ENCODE peak calls at places on chromosomes 4 and X, in four cellular contexts. One of them, this sample, is unnamed.

GRCh38 chr4:16667464-16667863 is 231.0 kb downstream of the LDB2 start:
- DNase-seq in HCT116: no peak
- DNase-seq in WTC11: no peak
- DNase-seq in K562: no peak
- DNase-seq in this sample: no peak

GRCh38 chr4:71229477-71230257 is 109.2 kb upstream of the SLC4A4 start:
- DNase-seq in K562: peak; percentile 37
- DNase-seq in HCT116: peak; percentile 7
- DNase-seq in WTC11: peak; percentile 16
- DNase-seq in this sample: peak; percentile 62

GRCh38 chr4:40747436-40747835 is 2.3 kb upstream of the NSUN7 start:
- DNase-seq in K562: no peak
- DNase-seq in HCT116: no peak
- DNase-seq in WTC11: no peak
- DNase-seq in this sample: peak; percentile 8

GRCh38 chr4:86857341-86858052 is 8.3 kb upstream of the SLC10A6 start:
- DNase-seq in WTC11: peak; percentile 30
- DNase-seq in K562: no peak
- DNase-seq in HCT116: no peak
- DNase-seq in this sample: no peak

GRCh38 chr4:90345549-90345948 is 218.4 kb downstream of the CCSER1 start:
- DNase-seq in HCT116: no peak
- DNase-seq in WTC11: no peak
- DNase-seq in K562: no peak
- DNase-seq in this sample: no peak

GRCh38 chr4:153402366-153402765 is 57.9 kb downstream of the MND1 start:
- DNase-seq in WTC11: no peak
- DNase-seq in HCT116: no peak
- DNase-seq in K562: no peak
- DNase-seq in this sample: no peak

GRCh38 chrX:2188316-2188715 is 312.5 kb downstream of the DHRSX start:
- DNase-seq in K562: peak; percentile 65
- DNase-seq in HCT116: peak; percentile 26
- DNase-seq in WTC11: no peak
- DNase-seq in this sample: no peak

GRCh38 chr4:123667991-123668390 is 271.4 kb downstream of the SPRY1 start:
- DNase-seq in HCT116: no peak
- DNase-seq in K562: no peak
- DNase-seq in WTC11: no peak
- DNase-seq in this sample: no peak

GRCh38 chr4:150126880-150127236 is 48.6 kb downstream of the DCLK2 start:
- DNase-seq in WTC11: no peak
- DNase-seq in K562: no peak
- DNase-seq in HCT116: no peak
- DNase-seq in this sample: no peak

GRCh38 chr4:89657931-89658700 is 178.8 kb downstream of the SNCA start:
- DNase-seq in WTC11: no peak
- DNase-seq in K562: peak; percentile 4
- DNase-seq in HCT116: peak; percentile 28
- DNase-seq in this sample: peak; percentile 17

GRCh38 chrX:26918633-26919032 is 544.5 kb downstream of the PPP4R3C start:
- DNase-seq in HCT116: peak; percentile 12
- DNase-seq in K562: peak; percentile 9
- DNase-seq in WTC11: peak; percentile 12
- DNase-seq in this sample: peak; percentile 46

GRCh38 chr4:102730968-102731533 is 29.7 kb downstream of the MANBA start:
- DNase-seq in WTC11: peak; percentile 51
- DNase-seq in HCT116: no peak
- DNase-seq in K562: peak; percentile 27
- DNase-seq in this sample: peak; percentile 45

DNA sequence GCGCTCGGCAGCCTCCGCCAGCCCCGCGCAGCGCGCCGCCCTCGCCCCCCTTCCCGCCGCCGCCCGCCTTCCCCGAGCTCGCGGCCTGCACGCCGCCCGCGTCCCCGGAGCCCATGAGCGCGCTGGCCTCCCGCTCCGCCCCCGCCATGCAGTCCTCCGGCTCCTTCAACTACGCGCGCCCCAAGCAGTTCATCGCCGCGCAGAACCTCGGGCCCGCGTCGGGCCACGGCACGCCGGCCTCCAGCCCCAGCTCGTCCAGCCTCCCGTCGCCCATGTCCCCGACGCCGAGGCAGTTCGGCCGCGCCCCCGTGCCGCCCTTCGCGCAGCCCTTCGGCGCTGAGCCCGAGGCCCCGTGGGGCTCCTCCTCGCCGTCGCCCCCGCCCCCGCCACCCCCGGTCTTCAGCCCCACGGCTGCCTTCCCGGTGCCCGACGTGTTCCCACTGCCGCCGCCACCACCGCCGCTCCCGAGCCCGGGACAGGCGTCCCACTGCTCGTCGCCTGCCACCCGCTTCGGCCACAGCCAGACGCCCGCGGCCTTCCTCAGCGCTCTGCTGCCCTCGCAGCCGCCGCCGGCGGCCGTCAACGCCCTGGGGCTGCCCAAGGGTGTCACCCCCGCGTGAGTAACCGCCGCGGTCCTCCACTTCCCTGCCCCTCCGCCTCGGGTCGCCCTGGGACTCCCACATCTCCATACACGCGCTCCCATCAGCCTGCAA is 132.1 kb downstream of the CBR4 start:
- DNase-seq in HCT116: no peak
- DNase-seq in K562: no peak
- DNase-seq in WTC11: peak; percentile 61
- DNase-seq in this sample: no peak
- TF ChIP-seq SP1 in HCT116: no peak
- TF ChIP-seq SP1 in K562: no peak
- TF ChIP-seq SP1 in WTC11: peak; percentile 15
- TF ChIP-seq SP1 in this sample: no peak

GRCh38 chr4:183675625-183676024 is 16.5 kb downstream of the TRAPPC11 start:
- DNase-seq in WTC11: no peak
- DNase-seq in K562: no peak
- DNase-seq in HCT116: no peak
- DNase-seq in this sample: no peak
- TF ChIP-seq SP1 in WTC11: no peak
- TF ChIP-seq SP1 in K562: no peak
- TF ChIP-seq SP1 in HCT116: no peak
- TF ChIP-seq SP1 in this sample: no peak

DNA sequence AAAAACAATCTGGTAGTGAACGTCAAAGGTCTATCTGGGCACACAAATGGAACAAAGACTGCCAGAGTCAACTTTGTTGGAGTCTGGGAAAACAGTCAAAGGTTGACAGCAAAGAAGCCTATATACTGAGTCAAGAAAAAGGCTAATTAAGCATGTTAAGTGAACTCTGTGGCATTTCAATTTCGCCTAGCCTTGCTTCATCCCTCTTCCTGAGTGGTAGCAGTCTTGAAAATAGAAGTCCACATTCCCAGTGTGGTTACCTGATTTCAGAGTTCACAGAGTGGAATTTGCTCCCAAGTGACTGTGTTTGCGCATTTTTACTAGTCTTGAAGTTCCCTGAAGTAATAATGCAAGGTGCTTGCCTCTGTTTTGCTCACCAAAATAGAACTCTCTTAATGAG is 760.0 kb downstream of the FSTL5 start:
- DNase-seq in WTC11: no peak
- DNase-seq in HCT116: no peak
- DNase-seq in K562: no peak
- DNase-seq in this sample: no peak
- TF ChIP-seq SP1 in WTC11: no peak
- TF ChIP-seq SP1 in HCT116: no peak
- TF ChIP-seq SP1 in K562: no peak
- TF ChIP-seq SP1 in this sample: no peak

GRCh38 chrX:335758-336155 is 17.2 kb upstream of the GTPBP6 start:
- DNase-seq in HCT116: no peak
- DNase-seq in K562: no peak
- DNase-seq in WTC11: no peak
- DNase-seq in this sample: no peak
- TF ChIP-seq SP1 in HCT116: no peak
- TF ChIP-seq SP1 in K562: no peak
- TF ChIP-seq SP1 in WTC11: no peak
- TF ChIP-seq SP1 in this sample: no peak

GRCh38 chrX:47231167-47231566 is 1.6 kb upstream of the USP11 start:
- DNase-seq in WTC11: no peak
- DNase-seq in K562: no peak
- DNase-seq in HCT116: no peak
- DNase-seq in this sample: no peak
- TF ChIP-seq SP1 in WTC11: no peak
- TF ChIP-seq SP1 in K562: no peak
- TF ChIP-seq SP1 in HCT116: no peak
- TF ChIP-seq SP1 in this sample: no peak

GRCh38 chr4:85778809-85779124 is 303.8 kb downstream of the ARHGAP24 start:
- DNase-seq in WTC11: no peak
- DNase-seq in HCT116: no peak
- DNase-seq in K562: no peak
- DNase-seq in this sample: no peak

GRCh38 chr4:85777908-85778808 is 303.2 kb downstream of the ARHGAP24 start:
- DNase-seq in WTC11: no peak
- DNase-seq in K562: no peak
- DNase-seq in HCT116: no peak
- DNase-seq in this sample: no peak

GRCh38 chr4:85783483-85783882 is 308.5 kb downstream of the ARHGAP24 start:
- DNase-seq in HCT116: no peak
- DNase-seq in WTC11: no peak
- DNase-seq in K562: no peak
- DNase-seq in this sample: no peak

GRCh38 chr4:85779165-85779564 is 304.2 kb downstream of the ARHGAP24 start:
- DNase-seq in WTC11: no peak
- DNase-seq in HCT116: no peak
- DNase-seq in K562: no peak
- DNase-seq in this sample: no peak

GRCh38 chr4:85780664-85781063 is 305.7 kb downstream of the ARHGAP24 start:
- DNase-seq in WTC11: no peak
- DNase-seq in K562: no peak
- DNase-seq in HCT116: no peak
- DNase-seq in this sample: no peak
- TF ChIP-seq SP1 in WTC11: no peak
- TF ChIP-seq SP1 in K562: no peak
- TF ChIP-seq SP1 in HCT116: no peak
- TF ChIP-seq SP1 in this sample: no peak

DNA sequence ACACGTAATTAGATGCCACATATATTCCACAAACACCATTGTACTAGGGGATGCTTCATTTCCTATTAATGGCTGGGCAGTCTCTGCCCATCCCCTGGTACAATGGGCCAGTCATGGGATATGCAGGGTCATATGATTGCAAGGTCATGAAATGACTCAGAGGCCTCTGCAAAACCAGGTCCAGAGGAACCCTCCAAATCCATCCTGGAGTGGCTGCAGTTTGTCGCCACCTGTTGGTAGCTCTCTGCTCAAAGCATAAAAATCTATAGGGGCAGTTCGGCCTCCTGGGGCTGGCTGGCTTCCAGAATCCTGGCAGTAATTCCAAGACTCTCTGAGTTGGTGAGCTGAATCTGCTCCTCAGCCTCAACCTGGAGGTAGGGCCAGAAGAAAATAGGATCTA is 22.9 kb upstream of the PUDP start:
- DNase-seq in WTC11: peak; percentile 37
- DNase-seq in K562: peak; percentile 64
- DNase-seq in HCT116: no peak
- DNase-seq in this sample: peak; percentile 4
- TF ChIP-seq SP1 in WTC11: no peak
- TF ChIP-seq SP1 in K562: no peak
- TF ChIP-seq SP1 in HCT116: no peak
- TF ChIP-seq SP1 in this sample: no peak